ENCODE peak calls at places on chromosome 16, in five cellular contexts. L is ascending aorta, E is choroid plexus epithelial cell, A is substantia nigra, N is fibroblast of lung. H is an unnamed sample.

GRCh38 chr16:24855678-24856077 is 9.9 kb downstream of the SLC5A11 start:
- DNase-seq in L (no peak), E (peak), A (no peak), N (no peak), H (no peak)

GRCh38 chr16:21023509-21024202 is 123.1 kb downstream of the LYRM1 start:
- DNase-seq in L (no peak), E (no peak), A (no peak), N (no peak), H (no peak)

GRCh38 chr16:22373662-22374310 is 633 bp downstream of the CDR2 start:
- DNase-seq in L (no peak), E (no peak), A (peak), N (no peak), H (peak)

GRCh38 chr16:55297062-55297909 is 26.7 kb upstream of the IRX6 start:
- DNase-seq in L (no peak), E (no peak), A (no peak), N (peak), H (no peak)

GRCh38 chr16:87404764-87405625 is 12.9 kb downstream of the MAP1LC3B start:
- DNase-seq in L (no peak), E (no peak), A (no peak), N (no peak), H (no peak)

GRCh38 chr16:10581507-10581906 is 1.1 kb upstream of the EMP2 start:
- DNase-seq in L (no peak), E (peak), A (no peak), N (no peak), H (no peak)

GRCh38 chr16:27452569-27453475 is 50.8 kb downstream of the IL21R start:
- DNase-seq in L (no peak), E (peak), A (no peak), N (no peak), H (no peak)

GRCh38 chr16:64712027-64712426 is 409.8 kb downstream of the CDH11 start:
- DNase-seq in L (no peak), E (peak), A (no peak), N (peak), H (no peak)

GRCh38 chr16:424623-425081 is 797 bp upstream of the RAB11FIP3 start:
- DNase-seq in L (no peak), E (no peak), A (peak), N (peak), H (no peak)

GRCh38 chr16:2955438-2955778 is 8.7 kb upstream of the KREMEN2 start:
- DNase-seq in L (no peak), E (no peak), A (no peak), N (no peak), H (no peak)

GRCh38 chr16:3822366-3823045 is 58.0 kb downstream of the CREBBP start:
- DNase-seq in L (no peak), E (peak), A (no peak), N (peak), H (no peak)

GRCh38 chr16:49698931-49699715 is 156.8 kb downstream of the ZNF423 start:
- DNase-seq in L (no peak), E (peak), A (no peak), N (peak), H (no peak)

GRCh38 chr16:7910116-7910515 is 577.5 kb downstream of the RBFOX1 start:
- DNase-seq in L (no peak), E (no peak), A (no peak), N (no peak), H (no peak)

GRCh38 chr16:19001788-19002187 is 18.1 kb downstream of the TMC7 start:
- DNase-seq in L (no peak), E (no peak), A (peak), N (peak), H (no peak)

GRCh38 chr16:83420206-83420760 is 387.5 kb upstream of the HSBP1 start:
- DNase-seq in L (no peak), E (peak), A (no peak), N (peak), H (no peak)

GRCh38 chr16:81585785-81586184 is 141.2 kb downstream of the CMIP start:
- DNase-seq in L (no peak), E (peak), A (no peak), N (no peak), H (no peak)

GRCh38 chr16:51549836-51550235 is 398.8 kb upstream of the SALL1 start:
- DNase-seq in L (no peak), E (peak), A (no peak), N (peak), H (no peak)

GRCh38 chr16:8655184-8655717 is 19.2 kb upstream of the ABAT start:
- DNase-seq in L (no peak), E (peak), A (no peak), N (peak), H (no peak)

GRCh38 chr16:11145173-11145820 is 110.7 kb downstream of the SOCS1 start:
- DNase-seq in L (no peak), E (no peak), A (no peak), N (peak), H (no peak)

GRCh38 chr16:80663078-80663477 is 122.3 kb downstream of the DYNLRB2 start:
- DNase-seq in L (no peak), E (no peak), A (no peak), N (no peak), H (no peak)

GRCh38 chr16:66474750-66475199 is 47.7 kb downstream of the BEAN1 start:
- DNase-seq in L (no peak), E (no peak), A (no peak), N (no peak), H (no peak)

GRCh38 chr16:70805787-70806186 is 4.8 kb upstream of the VAC14 start:
- DNase-seq in L (no peak), E (peak), A (no peak), N (peak), H (no peak)

GRCh38 chr16:66265556-66266133 is 100.8 kb upstream of the CDH5 start:
- DNase-seq in L (no peak), E (no peak), A (no peak), N (no peak), H (no peak)

GRCh38 chr16:16127469-16128116 is 95.7 kb downstream of the ABCC6 start:
- DNase-seq in L (no peak), E (peak), A (peak), N (peak), H (peak)

GRCh38 chr16:62033065-62033464 is 3.2 kb downstream of the CDH8 start:
- DNase-seq in L (no peak), E (no peak), A (no peak), N (no peak), H (no peak)

GRCh38 chr16:88686439-88687253 is at the start of gene SNAI3:
- DNase-seq in L (no peak), E (peak), A (peak), N (peak), H (peak)

GRCh38 chr16:87809150-87809902 is 43.5 kb upstream of the KLHDC4 start:
- DNase-seq in L (no peak), E (no peak), A (no peak), N (peak), H (no peak)

GRCh38 chr16:2009791-2010510 is at the start of gene ZNF598:
- DNase-seq in L (no peak), E (peak), A (peak), N (peak), H (peak)

GRCh38 chr16:28292731-28293588 is 635 bp downstream of the SBK1 start:
- DNase-seq in L (no peak), E (no peak), A (no peak), N (no peak), H (no peak)

GRCh38 chr16:2154533-2155090 is 970 bp upstream of the TRAF7 start:
- DNase-seq in L (no peak), E (no peak), A (no peak), N (no peak), H (no peak)

GRCh38 chr16:89924298-89924924 is 1.3 kb downstream of the TUBB3 start:
- DNase-seq in L (no peak), E (peak), A (peak), N (peak), H (no peak)

GRCh38 chr16:81261049-81261648 is 22.7 kb downstream of the BCO1 start:
- DNase-seq in L (no peak), E (peak), A (no peak), N (no peak), H (no peak)

GRCh38 chr16:75087040-75087979 is 29.3 kb downstream of the LDHD start:
- DNase-seq in L (no peak), E (peak), A (no peak), N (peak), H (no peak)